ENCODE peak calls at places on chromosomes 16 and 17, in five cellular contexts. S is omental fat pad; K is CD8-positive, alpha-beta T cell; M is nucleus accumbens; V is NCI-H2029. D is an unnamed sample.

GRCh38 chr16:54318941-54319340 is 32.4 kb upstream of the IRX3 start:
- DNase-seq in S (no peak), K (no peak), M (no peak), V (no peak), D (no peak)

GRCh38 chr17:68861602-68862001 is 93.6 kb downstream of the ABCA8 start:
- DNase-seq in S (no peak), K (no peak), M (no peak), V (peak; percentile 68), D (no peak)

GRCh38 chr17:921161-921560 is 58.4 kb downstream of the NXN start:
- DNase-seq in S (no peak), K (no peak), M (no peak), V (no peak), D (peak; percentile 61)

GRCh38 chr17:6514371-6514770 is 42.0 kb downstream of the PITPNM3 start:
- DNase-seq in S (no peak), K (no peak), M (no peak), V (no peak), D (no peak)

GRCh38 chr17:3531266-3532101 is 26.1 kb downstream of the TRPV3 start:
- DNase-seq in S (no peak), K (no peak), M (peak; percentile 83), V (no peak), D (peak; percentile 86)

GRCh38 chr17:46013127-46013501 is 14.1 kb downstream of the STH start:
- DNase-seq in S (no peak), K (no peak), M (no peak), V (no peak), D (peak; percentile 50)

GRCh38 chr16:78461496-78461938 is 362.1 kb downstream of the WWOX start:
- DNase-seq in S (no peak), K (no peak), M (no peak), V (no peak), D (no peak)

GRCh38 chr17:50146927-50147640 is 3.4 kb downstream of the PPP1R9B start:
- DNase-seq in S (no peak), K (no peak), M (no peak), V (no peak), D (no peak)

GRCh38 chr17:65177901-65178300 is 40.7 kb downstream of the RGS9 start:
- DNase-seq in S (no peak), K (no peak), M (no peak), V (no peak), D (no peak)

GRCh38 chr17:82234211-82235055 is 5.6 kb downstream of the SLC16A3 start:
- DNase-seq in S (no peak), K (no peak), M (no peak), V (no peak), D (no peak)

GRCh38 chr16:10385725-10386516 is at the start of gene ATF7IP2:
- DNase-seq in S (peak; percentile 77), K (peak; percentile 84), M (peak; percentile 72), V (peak; percentile 69), D (peak; percentile 78)

GRCh38 chr17:56653877-56654276 is 60.4 kb downstream of the NOG start:
- DNase-seq in S (no peak), K (peak; percentile 58), M (no peak), V (no peak), D (no peak)

GRCh38 chr16:67459066-67459857 is 21.7 kb downstream of the ATP6V0D1 start:
- DNase-seq in S (no peak), K (no peak), M (no peak), V (peak; percentile 28), D (no peak)

GRCh38 chr16:83301966-83302365 is 505.8 kb upstream of the HSBP1 start:
- DNase-seq in S (no peak), K (no peak), M (no peak), V (no peak), D (no peak)

GRCh38 chr17:28545787-28546415 is 6.5 kb downstream of the UNC119 start:
- DNase-seq in S (no peak), K (no peak), M (no peak), V (no peak), D (no peak)

GRCh38 chr16:19718624-19718965 is 524 bp downstream of the IQCK start:
- DNase-seq in S (no peak), K (no peak), M (peak; percentile 54), V (peak; percentile 6), D (no peak)